ENCODE peak calls at places on chromosomes 6 and 20, in five cellular contexts. One of them, this sample, is unnamed.

GRCh38 chr6:133951881-133952814 is 876 bp upstream of the TBPL1 start:
- DNase-seq in brain microvascular endothelial cell: peak
- DNase-seq in heart right ventricle: peak
- DNase-seq in A549: peak
- DNase-seq in H9: peak
- DNase-seq in this sample: peak

GRCh38 chr20:37020636-37021035 is 69.1 kb upstream of the SAMHD1 start:
- DNase-seq in heart right ventricle: no peak
- DNase-seq in H9: no peak
- DNase-seq in A549: no peak
- DNase-seq in brain microvascular endothelial cell: no peak
- DNase-seq in this sample: no peak

GRCh38 chr20:63105211-63106107 is 98.7 kb upstream of the BHLHE23 start:
- DNase-seq in A549: no peak
- DNase-seq in heart right ventricle: peak
- DNase-seq in brain microvascular endothelial cell: no peak
- DNase-seq in H9: no peak
- DNase-seq in this sample: peak

GRCh38 chr6:161584051-161584450 is 310.2 kb upstream of the AGPAT4 start:
- DNase-seq in brain microvascular endothelial cell: no peak
- DNase-seq in heart right ventricle: no peak
- DNase-seq in A549: no peak
- DNase-seq in H9: no peak
- DNase-seq in this sample: no peak

GRCh38 chr6:73028893-73029450 is 196.3 kb downstream of the KHDC1L start:
- DNase-seq in A549: no peak
- DNase-seq in H9: no peak
- DNase-seq in heart right ventricle: no peak
- DNase-seq in brain microvascular endothelial cell: no peak
- DNase-seq in this sample: no peak

GRCh38 chr6:104957301-104958177 is 632 bp downstream of the LIN28B start:
- DNase-seq in H9: peak
- DNase-seq in heart right ventricle: no peak
- DNase-seq in brain microvascular endothelial cell: no peak
- DNase-seq in A549: peak
- DNase-seq in this sample: no peak

GRCh38 chr20:55461519-55461918 is 543.8 kb downstream of the CBLN4 start:
- DNase-seq in brain microvascular endothelial cell: no peak
- DNase-seq in A549: no peak
- DNase-seq in heart right ventricle: no peak
- DNase-seq in H9: no peak
- DNase-seq in this sample: no peak

GRCh38 chr20:10761232-10761631 is 87.4 kb upstream of the JAG1 start:
- DNase-seq in H9: no peak
- DNase-seq in brain microvascular endothelial cell: peak
- DNase-seq in heart right ventricle: no peak
- DNase-seq in A549: no peak
- DNase-seq in this sample: no peak

GRCh38 chr6:138211048-138211581 is 7.2 kb downstream of the PBOV1 start:
- DNase-seq in H9: no peak
- DNase-seq in heart right ventricle: no peak
- DNase-seq in brain microvascular endothelial cell: no peak
- DNase-seq in A549: peak
- DNase-seq in this sample: no peak

GRCh38 chr6:49504666-49505065 is 4.9 kb downstream of the GLYATL3 start:
- DNase-seq in H9: no peak
- DNase-seq in brain microvascular endothelial cell: no peak
- DNase-seq in heart right ventricle: no peak
- DNase-seq in A549: no peak
- DNase-seq in this sample: no peak

GRCh38 chr20:15475483-15475882 is 1097.8 kb downstream of the KIF16B start:
- DNase-seq in brain microvascular endothelial cell: no peak
- DNase-seq in H9: no peak
- DNase-seq in heart right ventricle: peak
- DNase-seq in A549: no peak
- DNase-seq in this sample: peak

GRCh38 chr6:121823437-121823851 is 388.0 kb downstream of the GJA1 start:
- DNase-seq in brain microvascular endothelial cell: peak
- DNase-seq in A549: peak
- DNase-seq in heart right ventricle: no peak
- DNase-seq in H9: peak
- DNase-seq in this sample: no peak

GRCh38 chr20:55538261-55538908 is 466.9 kb downstream of the CBLN4 start:
- DNase-seq in brain microvascular endothelial cell: no peak
- DNase-seq in H9: no peak
- DNase-seq in heart right ventricle: no peak
- DNase-seq in A549: no peak
- DNase-seq in this sample: no peak

GRCh38 chr6:154242617-154243357 is 113.8 kb downstream of the IPCEF1 start:
- DNase-seq in brain microvascular endothelial cell: no peak
- DNase-seq in heart right ventricle: no peak
- DNase-seq in H9: no peak
- DNase-seq in A549: no peak
- DNase-seq in this sample: no peak

GRCh38 chr20:34820805-34821578 is 4.5 kb downstream of the NCOA6 start:
- DNase-seq in brain microvascular endothelial cell: no peak
- DNase-seq in heart right ventricle: no peak
- DNase-seq in H9: no peak
- DNase-seq in A549: no peak
- DNase-seq in this sample: no peak

GRCh38 chr6:89002523-89002922 is 39.1 kb upstream of the RNGTT start:
- DNase-seq in heart right ventricle: no peak
- DNase-seq in A549: no peak
- DNase-seq in brain microvascular endothelial cell: no peak
- DNase-seq in H9: no peak
- DNase-seq in this sample: no peak

GRCh38 chr20:62197801-62198200 is 15.0 kb downstream of the MTG2 start:
- DNase-seq in brain microvascular endothelial cell: no peak
- DNase-seq in H9: no peak
- DNase-seq in A549: no peak
- DNase-seq in heart right ventricle: peak
- DNase-seq in this sample: no peak

GRCh38 chr6:147974376-147974775 is 368.3 kb upstream of the SASH1 start:
- DNase-seq in A549: peak
- DNase-seq in H9: no peak
- DNase-seq in brain microvascular endothelial cell: peak
- DNase-seq in heart right ventricle: no peak
- DNase-seq in this sample: no peak

GRCh38 chr6:137416376-137417109 is 77.7 kb downstream of the OLIG3 start:
- DNase-seq in brain microvascular endothelial cell: peak
- DNase-seq in A549: no peak
- DNase-seq in heart right ventricle: no peak
- DNase-seq in H9: no peak
- DNase-seq in this sample: no peak

GRCh38 chr6:148593130-148593812 is 153.6 kb upstream of the UST start:
- DNase-seq in H9: no peak
- DNase-seq in brain microvascular endothelial cell: peak
- DNase-seq in heart right ventricle: peak
- DNase-seq in A549: no peak
- DNase-seq in this sample: no peak

GRCh38 chr6:42022755-42023384 is 27.5 kb upstream of the TAF8 start:
- DNase-seq in H9: no peak
- DNase-seq in heart right ventricle: no peak
- DNase-seq in brain microvascular endothelial cell: no peak
- DNase-seq in A549: no peak
- DNase-seq in this sample: no peak
- H3K27ac ChIP-seq in H9: no peak
- H3K27ac ChIP-seq in heart right ventricle: no peak
- H3K27ac ChIP-seq in brain microvascular endothelial cell: no peak
- H3K27ac ChIP-seq in A549: no peak
- H3K27ac ChIP-seq in this sample: peak

GRCh38 chr6:42788671-42789070 is 6.8 kb downstream of the BICRAL start:
- DNase-seq in A549: no peak
- DNase-seq in H9: no peak
- DNase-seq in brain microvascular endothelial cell: no peak
- DNase-seq in heart right ventricle: no peak
- DNase-seq in this sample: no peak

GRCh38 chr6:42787018-42787611 is 5.3 kb downstream of the BICRAL start:
- DNase-seq in brain microvascular endothelial cell: no peak
- DNase-seq in heart right ventricle: no peak
- DNase-seq in H9: no peak
- DNase-seq in A549: no peak
- DNase-seq in this sample: no peak

GRCh38 chr6:42791706-42792320 is 10.0 kb downstream of the BICRAL start:
- DNase-seq in heart right ventricle: no peak
- DNase-seq in brain microvascular endothelial cell: no peak
- DNase-seq in A549: no peak
- DNase-seq in H9: no peak
- DNase-seq in this sample: no peak

GRCh38 chr6:42786525-42786985 is 4.7 kb downstream of the BICRAL start:
- DNase-seq in heart right ventricle: no peak
- DNase-seq in A549: no peak
- DNase-seq in H9: no peak
- DNase-seq in brain microvascular endothelial cell: no peak
- DNase-seq in this sample: no peak

GRCh38 chr6:42790549-42791181 is 8.8 kb downstream of the BICRAL start:
- DNase-seq in H9: peak
- DNase-seq in brain microvascular endothelial cell: no peak
- DNase-seq in heart right ventricle: no peak
- DNase-seq in A549: no peak
- DNase-seq in this sample: no peak
- H3K27ac ChIP-seq in H9: no peak
- H3K27ac ChIP-seq in brain microvascular endothelial cell: no peak
- H3K27ac ChIP-seq in heart right ventricle: peak
- H3K27ac ChIP-seq in A549: no peak
- H3K27ac ChIP-seq in this sample: peak

GRCh38 chr6:132218063-132218696 is 183.1 kb downstream of the MOXD1 start:
- DNase-seq in A549: no peak
- DNase-seq in heart right ventricle: no peak
- DNase-seq in H9: no peak
- DNase-seq in brain microvascular endothelial cell: peak
- DNase-seq in this sample: no peak

GRCh38 chr6:132214716-132215115 is 186.6 kb downstream of the MOXD1 start:
- DNase-seq in A549: no peak
- DNase-seq in heart right ventricle: no peak
- DNase-seq in brain microvascular endothelial cell: no peak
- DNase-seq in H9: no peak
- DNase-seq in this sample: no peak

GRCh38 chr6:132213191-132213590 is 188.1 kb downstream of the MOXD1 start:
- DNase-seq in heart right ventricle: no peak
- DNase-seq in brain microvascular endothelial cell: no peak
- DNase-seq in H9: no peak
- DNase-seq in A549: no peak
- DNase-seq in this sample: no peak

GRCh38 chr6:132213732-132214131 is 187.5 kb downstream of the MOXD1 start:
- DNase-seq in A549: no peak
- DNase-seq in brain microvascular endothelial cell: no peak
- DNase-seq in heart right ventricle: no peak
- DNase-seq in H9: no peak
- DNase-seq in this sample: no peak

DNA sequence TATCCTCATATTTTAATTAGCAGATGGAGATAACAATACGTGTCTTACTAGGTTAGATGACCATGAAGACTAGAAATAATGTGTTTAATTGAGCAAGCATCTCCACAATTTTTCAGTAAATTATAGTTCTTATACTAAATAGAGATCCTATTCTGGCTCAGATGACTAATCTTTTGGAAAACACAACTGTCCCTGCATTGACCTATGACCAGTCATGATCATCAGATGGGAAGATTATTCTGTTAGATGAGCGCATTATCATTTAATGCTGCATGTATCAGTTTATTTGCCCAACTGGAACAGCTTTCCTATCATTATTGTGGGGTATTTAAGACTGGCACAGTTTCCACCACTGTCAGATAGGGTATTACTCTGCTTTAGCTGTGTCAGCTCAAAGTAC is 185.5 kb downstream of the MOXD1 start:
- DNase-seq in heart right ventricle: no peak
- DNase-seq in H9: no peak
- DNase-seq in A549: no peak
- DNase-seq in brain microvascular endothelial cell: no peak
- DNase-seq in this sample: no peak
- H3K27ac ChIP-seq in heart right ventricle: no peak
- H3K27ac ChIP-seq in H9: no peak
- H3K27ac ChIP-seq in A549: no peak
- H3K27ac ChIP-seq in brain microvascular endothelial cell: no peak
- H3K27ac ChIP-seq in this sample: no peak

GRCh38 chr6:75458895-75459294 is 34.7 kb downstream of the FILIP1 start:
- DNase-seq in A549: peak
- DNase-seq in heart right ventricle: no peak
- DNase-seq in brain microvascular endothelial cell: peak
- DNase-seq in H9: no peak
- DNase-seq in this sample: no peak

GRCh38 chr6:75463896-75464295 is 29.7 kb downstream of the FILIP1 start:
- DNase-seq in H9: no peak
- DNase-seq in brain microvascular endothelial cell: no peak
- DNase-seq in heart right ventricle: no peak
- DNase-seq in A549: no peak
- DNase-seq in this sample: no peak

DNA sequence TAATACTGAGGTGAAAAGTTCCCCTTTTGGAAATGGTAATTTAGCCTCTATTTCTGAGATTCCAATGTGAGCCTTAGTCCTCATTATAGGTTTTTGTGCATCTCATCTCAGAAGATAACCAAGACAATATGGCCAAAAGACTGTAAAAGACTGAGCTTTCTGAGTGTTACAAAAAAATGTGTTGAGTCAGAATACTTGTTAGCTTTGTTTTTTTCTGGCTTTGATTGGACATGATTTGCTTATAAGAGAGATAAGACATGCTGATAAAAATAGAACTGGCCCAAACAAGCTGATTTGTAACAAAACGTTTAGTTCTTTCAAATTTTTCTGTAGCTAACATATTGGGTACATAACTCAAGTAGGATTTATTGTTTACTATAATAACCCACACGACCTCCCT is 33.0 kb downstream of the FILIP1 start:
- DNase-seq in heart right ventricle: no peak
- DNase-seq in brain microvascular endothelial cell: no peak
- DNase-seq in H9: no peak
- DNase-seq in A549: no peak
- DNase-seq in this sample: no peak
- H3K27ac ChIP-seq in heart right ventricle: peak
- H3K27ac ChIP-seq in brain microvascular endothelial cell: no peak
- H3K27ac ChIP-seq in H9: no peak
- H3K27ac ChIP-seq in A549: peak
- H3K27ac ChIP-seq in this sample: no peak

DNA sequence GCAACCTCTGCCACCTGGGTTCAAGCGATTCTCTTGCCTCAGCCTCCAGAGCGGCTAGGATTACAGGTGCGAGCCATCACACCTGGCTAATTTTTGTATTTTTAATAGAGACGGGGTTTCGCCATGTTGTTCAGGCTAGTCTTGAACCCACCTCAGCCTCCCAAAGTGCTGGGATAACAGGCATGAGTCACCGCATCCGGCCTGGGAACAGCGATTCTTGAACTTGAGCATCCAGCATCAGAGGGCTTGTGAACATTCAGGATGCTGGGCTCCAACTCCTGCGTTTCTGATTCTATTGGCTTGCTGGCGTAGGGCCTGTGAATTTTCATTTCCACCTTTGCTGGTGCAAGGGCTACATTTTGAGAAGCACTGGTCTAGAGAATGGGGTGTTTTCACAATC is 24.5 kb upstream of the PIM1 start:
- DNase-seq in heart right ventricle: no peak
- DNase-seq in H9: no peak
- DNase-seq in brain microvascular endothelial cell: peak
- DNase-seq in A549: no peak
- DNase-seq in this sample: no peak
- H3K27ac ChIP-seq in heart right ventricle: no peak
- H3K27ac ChIP-seq in H9: no peak
- H3K27ac ChIP-seq in brain microvascular endothelial cell: no peak
- H3K27ac ChIP-seq in A549: peak
- H3K27ac ChIP-seq in this sample: no peak

This sample was measured in left lung.